ENCODE peak calls at places on chromosome 2, in five cellular contexts. H, I, P, Y and S are unnamed samples.

GRCh38 chr2:67674668-67675067 is 277.5 kb downstream of the ETAA1 start:
- DNase-seq in H (no peak), I (no peak), P (no peak), Y (no peak), S (no peak)

GRCh38 chr2:158502984-158503383 is 46.2 kb downstream of the PKP4 start:
- DNase-seq in H (no peak), I (no peak), P (no peak), Y (no peak), S (no peak)

GRCh38 chr2:10781746-10782145 is 30.8 kb downstream of the PDIA6 start:
- DNase-seq in H (no peak), I (no peak), P (no peak), Y (no peak), S (no peak)

GRCh38 chr2:173146590-173146989 is 70.9 kb downstream of the MAP3K20 start:
- DNase-seq in H (no peak), I (no peak), P (no peak), Y (no peak), S (no peak)

GRCh38 chr2:234964631-234965461 is 13.0 kb downstream of the SH3BP4 start:
- DNase-seq in H (no peak), I (no peak), P (no peak), Y (no peak), S (peak)

GRCh38 chr2:46873632-46874068 is 42.0 kb downstream of the MCFD2 start:
- DNase-seq in H (no peak), I (no peak), P (no peak), Y (no peak), S (peak)

GRCh38 chr2:160482673-160483072 is 10.9 kb downstream of the RBMS1 start:
- DNase-seq in H (no peak), I (no peak), P (no peak), Y (no peak), S (no peak)

GRCh38 chr2:237256845-237257244 is 157.1 kb downstream of the COL6A3 start:
- DNase-seq in H (no peak), I (no peak), P (no peak), Y (no peak), S (peak)

GRCh38 chr2:163191372-163191771 is 352.8 kb upstream of the KCNH7 start:
- DNase-seq in H (no peak), I (peak), P (no peak), Y (peak), S (no peak)

GRCh38 chr2:41966431-41966893 is 81.4 kb upstream of the PKDCC start:
- DNase-seq in H (no peak), I (no peak), P (peak), Y (no peak), S (peak)